ENCODE peak calls at places on chromosomes 5 and 9, in four cellular contexts. Q, B, H and D are unnamed samples.

GRCh38 chr5:113433862-113434612 is 752 bp downstream of the TSSK1B start:
- DNase-seq in Q (no peak), B (no peak), H (no peak), D (no peak)

GRCh38 chr5:180640765-180641565 is 8.4 kb downstream of the FLT4 start:
- DNase-seq in Q (no peak), B (no peak), H (no peak), D (no peak)

GRCh38 chr9:135960328-135961276 is 571 bp downstream of the UBAC1 start:
- DNase-seq in Q (no peak), B (no peak), H (no peak), D (no peak)

GRCh38 chr5:170216262-170216864 is 16.4 kb upstream of the C5orf58 start:
- DNase-seq in Q (no peak), B (peak), H (peak), D (peak)

GRCh38 chr9:22079873-22080341 is 70.8 kb upstream of the CDKN2B start:
- DNase-seq in Q (no peak), B (no peak), H (no peak), D (no peak)

GRCh38 chr5:139725073-139725830 is 70.4 kb upstream of the PSD2 start:
- DNase-seq in Q (no peak), B (peak), H (no peak), D (no peak)

GRCh38 chr5:180648658-180649296 is 623 bp downstream of the FLT4 start:
- DNase-seq in Q (peak), B (no peak), H (peak), D (no peak)

GRCh38 chr9:75866273-75866871 is 24.1 kb upstream of the PCSK5 start:
- DNase-seq in Q (no peak), B (peak), H (peak), D (no peak)

GRCh38 chr9:110583237-110583636 is 3.7 kb upstream of the SVEP1 start:
- DNase-seq in Q (no peak), B (peak), H (peak), D (no peak)